ENCODE peak calls at places on chromosome 18, in four cellular contexts. K is sciatic nerve, T is DMS153, L is heart right ventricle. S is an unnamed sample.

GRCh38 chr18:13564579-13564978 is 161.8 kb downstream of the FAM210A start:
- DNase-seq in T (peak; percentile 27), L (peak; percentile 71), K (peak; percentile 71), S (no peak)

GRCh38 chr18:44651453-44651852 is 29.2 kb upstream of the SETBP1 start:
- DNase-seq in T (no peak), K (no peak), L (no peak), S (no peak)

GRCh38 chr18:39454866-39455265 is 1889.3 kb upstream of the CELF4 start:
- DNase-seq in K (no peak), T (no peak), L (no peak), S (no peak)

GRCh38 chr18:73201940-73202339 is 334.2 kb upstream of the NETO1 start:
- DNase-seq in L (no peak), T (no peak), K (no peak), S (no peak)

GRCh38 chr18:77552945-77553344 is 303.3 kb downstream of the GALR1 start:
- DNase-seq in T (no peak), L (no peak), K (no peak), S (no peak)

GRCh38 chr18:73752965-73753364 is 394.7 kb downstream of the FBXO15 start:
- DNase-seq in T (no peak), L (no peak), K (no peak), S (no peak)

GRCh38 chr18:5543854-5544389 is at the start of gene EPB41L3:
- DNase-seq in T (no peak), K (peak; percentile 73), L (peak; percentile 58), S (no peak)

GRCh38 chr18:6270791-6271216 is 143.9 kb downstream of the L3MBTL4 start:
- DNase-seq in T (no peak), L (no peak), K (no peak), S (no peak)

GRCh38 chr18:10045296-10045891 is 131.6 kb downstream of the VAPA start:
- DNase-seq in T (no peak), L (no peak), K (no peak), S (no peak)

S was measured in left lobe of liver.